ENCODE peak calls at places on chromosomes 7 and 10, in nine cellular contexts. One of them, this sample, is unnamed.

GRCh38 chr10:3476186-3476585 is 303.6 kb upstream of the PITRM1 start:
- DNase-seq in left ventricle myocardium superior: no peak
- DNase-seq in BJ: no peak
- DNase-seq in GOT3: no peak
- DNase-seq in anterior cingulate cortex: no peak
- DNase-seq in upper lobe of right lung: no peak
- DNase-seq in choroid plexus epithelial cell: peak
- DNase-seq in NCI-H2081 treated with DMSO at 0.1 percent for 48 hours: no peak
- DNase-seq in activated CD4-positive, alpha-beta T cell treated with anti-CD3 and anti-CD28 coated beads, Interleukin-2, amount 50 U/mL, for 24 hours: no peak
- DNase-seq in this sample: peak

GRCh38 chr10:90947025-90947960 is 26.4 kb upstream of the ANKRD1 start:
- DNase-seq in left ventricle myocardium superior: no peak
- DNase-seq in BJ: no peak
- DNase-seq in GOT3: no peak
- DNase-seq in anterior cingulate cortex: no peak
- DNase-seq in upper lobe of right lung: no peak
- DNase-seq in choroid plexus epithelial cell: peak
- DNase-seq in NCI-H2081 treated with DMSO at 0.1 percent for 48 hours: no peak
- DNase-seq in activated CD4-positive, alpha-beta T cell treated with anti-CD3 and anti-CD28 coated beads, Interleukin-2, amount 50 U/mL, for 24 hours: no peak
- DNase-seq in this sample: peak

GRCh38 chr10:25176421-25176968 is 1.7 kb downstream of the GPR158 start:
- DNase-seq in left ventricle myocardium superior: no peak
- DNase-seq in BJ: no peak
- DNase-seq in GOT3: no peak
- DNase-seq in anterior cingulate cortex: peak
- DNase-seq in upper lobe of right lung: no peak
- DNase-seq in choroid plexus epithelial cell: no peak
- DNase-seq in NCI-H2081 treated with DMSO at 0.1 percent for 48 hours: no peak
- DNase-seq in activated CD4-positive, alpha-beta T cell treated with anti-CD3 and anti-CD28 coated beads, Interleukin-2, amount 50 U/mL, for 24 hours: no peak
- DNase-seq in this sample: no peak

GRCh38 chr7:69599879-69600764 is 1.8 kb downstream of the AUTS2 start:
- DNase-seq in left ventricle myocardium superior: peak
- DNase-seq in BJ: no peak
- DNase-seq in GOT3: no peak
- DNase-seq in anterior cingulate cortex: no peak
- DNase-seq in upper lobe of right lung: peak
- DNase-seq in choroid plexus epithelial cell: no peak
- DNase-seq in NCI-H2081 treated with DMSO at 0.1 percent for 48 hours: no peak
- DNase-seq in activated CD4-positive, alpha-beta T cell treated with anti-CD3 and anti-CD28 coated beads, Interleukin-2, amount 50 U/mL, for 24 hours: no peak
- DNase-seq in this sample: no peak

GRCh38 chr10:31321396-31321941 is 2.5 kb downstream of the ZEB1 start:
- DNase-seq in left ventricle myocardium superior: no peak
- DNase-seq in BJ: no peak
- DNase-seq in GOT3: no peak
- DNase-seq in anterior cingulate cortex: no peak
- DNase-seq in upper lobe of right lung: no peak
- DNase-seq in choroid plexus epithelial cell: peak
- DNase-seq in NCI-H2081 treated with DMSO at 0.1 percent for 48 hours: no peak
- DNase-seq in activated CD4-positive, alpha-beta T cell treated with anti-CD3 and anti-CD28 coated beads, Interleukin-2, amount 50 U/mL, for 24 hours: no peak
- DNase-seq in this sample: peak

GRCh38 chr10:70774810-70775678 is 10.1 kb downstream of the TBATA start:
- DNase-seq in left ventricle myocardium superior: no peak
- DNase-seq in BJ: no peak
- DNase-seq in GOT3: no peak
- DNase-seq in anterior cingulate cortex: no peak
- DNase-seq in upper lobe of right lung: peak
- DNase-seq in choroid plexus epithelial cell: no peak
- DNase-seq in NCI-H2081 treated with DMSO at 0.1 percent for 48 hours: no peak
- DNase-seq in activated CD4-positive, alpha-beta T cell treated with anti-CD3 and anti-CD28 coated beads, Interleukin-2, amount 50 U/mL, for 24 hours: no peak
- DNase-seq in this sample: no peak

GRCh38 chr10:12708921-12709320 is 292.6 kb downstream of the CCDC3 start:
- DNase-seq in left ventricle myocardium superior: no peak
- DNase-seq in BJ: no peak
- DNase-seq in GOT3: no peak
- DNase-seq in anterior cingulate cortex: peak
- DNase-seq in upper lobe of right lung: no peak
- DNase-seq in choroid plexus epithelial cell: peak
- DNase-seq in NCI-H2081 treated with DMSO at 0.1 percent for 48 hours: no peak
- DNase-seq in activated CD4-positive, alpha-beta T cell treated with anti-CD3 and anti-CD28 coated beads, Interleukin-2, amount 50 U/mL, for 24 hours: no peak
- DNase-seq in this sample: no peak

GRCh38 chr10:60208676-60209269 is 180.9 kb downstream of the ANK3 start:
- DNase-seq in left ventricle myocardium superior: no peak
- DNase-seq in BJ: no peak
- DNase-seq in GOT3: no peak
- DNase-seq in anterior cingulate cortex: no peak
- DNase-seq in upper lobe of right lung: no peak
- DNase-seq in choroid plexus epithelial cell: peak
- DNase-seq in NCI-H2081 treated with DMSO at 0.1 percent for 48 hours: no peak
- DNase-seq in activated CD4-positive, alpha-beta T cell treated with anti-CD3 and anti-CD28 coated beads, Interleukin-2, amount 50 U/mL, for 24 hours: no peak
- DNase-seq in this sample: peak